ENCODE peak calls at places on chromosomes 16 and 17, in four cellular contexts. One of them, this sample, is unnamed.

GRCh38 chr17:7296189-7296861 is 1.9 kb upstream of the YBX2 start:
- DNase-seq in tibial artery: peak; percentile 94
- DNase-seq in GM13977: peak; percentile 89
- DNase-seq in endodermal cell: peak; percentile 98
- DNase-seq in this sample: no peak

GRCh38 chr16:396199-396598 is 800 bp upstream of the NME4 start:
- DNase-seq in tibial artery: no peak
- DNase-seq in GM13977: no peak
- DNase-seq in endodermal cell: no peak
- DNase-seq in this sample: no peak

GRCh38 chr17:1779571-1780074 is 17.8 kb downstream of the SERPINF1 start:
- DNase-seq in tibial artery: peak; percentile 90
- DNase-seq in GM13977: no peak
- DNase-seq in endodermal cell: no peak
- DNase-seq in this sample: no peak

GRCh38 chr16:75250089-75250808 is 1.2 kb downstream of the BCAR1 start:
- DNase-seq in tibial artery: peak; percentile 79
- DNase-seq in GM13977: no peak
- DNase-seq in endodermal cell: no peak
- DNase-seq in this sample: no peak

GRCh38 chr17:74213897-74214386 is 571 bp downstream of the TTYH2 start:
- DNase-seq in tibial artery: no peak
- DNase-seq in GM13977: no peak
- DNase-seq in endodermal cell: peak; percentile 74
- DNase-seq in this sample: no peak

GRCh38 chr16:73091199-73091598 is 43.3 kb upstream of the ZFHX3 start:
- DNase-seq in tibial artery: peak; percentile 72
- DNase-seq in GM13977: no peak
- DNase-seq in endodermal cell: peak; percentile 70
- DNase-seq in this sample: no peak

GRCh38 chr17:34781571-34782108 is 179.6 kb downstream of the CCT6B start:
- DNase-seq in tibial artery: no peak
- DNase-seq in GM13977: no peak
- DNase-seq in endodermal cell: no peak
- DNase-seq in this sample: no peak

GRCh38 chr17:737561-738113 is 5.2 kb downstream of the TLCD3A start:
- DNase-seq in tibial artery: no peak
- DNase-seq in GM13977: no peak
- DNase-seq in endodermal cell: no peak
- DNase-seq in this sample: no peak

GRCh38 chr17:82204831-82205719 is 7.6 kb downstream of the CCDC57 start:
- DNase-seq in tibial artery: no peak
- DNase-seq in GM13977: no peak
- DNase-seq in endodermal cell: no peak
- DNase-seq in this sample: no peak

DNA sequence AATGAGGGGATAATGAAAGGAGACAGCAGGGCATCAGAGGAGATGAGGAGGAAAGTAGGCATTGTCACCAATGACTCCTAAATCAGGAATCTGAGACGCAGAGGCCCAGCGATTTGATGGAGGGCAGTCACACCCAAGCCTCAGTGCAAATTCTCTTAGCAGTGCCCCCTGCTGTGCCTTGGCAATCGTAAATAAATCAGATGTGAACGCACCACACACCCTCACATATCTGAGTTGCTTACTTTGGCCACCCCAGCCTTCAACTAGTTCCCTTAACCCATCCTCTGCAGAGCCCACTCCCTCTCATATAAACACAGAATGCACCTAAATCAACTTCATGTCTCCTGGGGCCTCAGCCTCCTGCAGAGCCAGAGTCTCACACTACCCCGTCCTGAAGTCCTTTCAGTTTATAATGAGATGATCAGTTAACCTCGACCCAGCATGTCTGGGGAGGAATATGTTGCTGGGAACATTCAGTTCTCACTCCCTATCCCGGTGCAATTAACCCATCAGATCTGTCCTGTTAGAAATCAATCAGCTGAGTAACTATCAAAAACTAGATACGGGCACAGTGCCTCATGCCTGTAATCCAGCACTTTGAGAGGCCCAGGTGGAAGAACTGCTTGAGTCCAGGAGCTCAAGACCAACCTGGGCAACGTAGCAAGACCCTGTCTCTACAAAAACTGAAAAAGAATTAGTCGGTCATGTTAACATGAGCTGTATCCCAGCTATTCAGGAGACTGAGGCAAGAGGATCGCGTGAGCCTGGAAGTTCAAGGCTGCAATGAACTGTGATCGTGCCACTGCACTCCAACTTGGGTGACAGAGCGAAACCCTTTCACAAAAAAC is 78.4 kb downstream of the SLC39A11 start:
- DNase-seq in tibial artery: no peak
- DNase-seq in GM13977: no peak
- DNase-seq in endodermal cell: peak; percentile 79
- DNase-seq in this sample: no peak
- TF ChIP-seq CTCF in tibial artery: no peak
- TF ChIP-seq CTCF in GM13977: peak; percentile 11
- TF ChIP-seq CTCF in endodermal cell: no peak
- TF ChIP-seq CTCF in this sample: no peak

DNA sequence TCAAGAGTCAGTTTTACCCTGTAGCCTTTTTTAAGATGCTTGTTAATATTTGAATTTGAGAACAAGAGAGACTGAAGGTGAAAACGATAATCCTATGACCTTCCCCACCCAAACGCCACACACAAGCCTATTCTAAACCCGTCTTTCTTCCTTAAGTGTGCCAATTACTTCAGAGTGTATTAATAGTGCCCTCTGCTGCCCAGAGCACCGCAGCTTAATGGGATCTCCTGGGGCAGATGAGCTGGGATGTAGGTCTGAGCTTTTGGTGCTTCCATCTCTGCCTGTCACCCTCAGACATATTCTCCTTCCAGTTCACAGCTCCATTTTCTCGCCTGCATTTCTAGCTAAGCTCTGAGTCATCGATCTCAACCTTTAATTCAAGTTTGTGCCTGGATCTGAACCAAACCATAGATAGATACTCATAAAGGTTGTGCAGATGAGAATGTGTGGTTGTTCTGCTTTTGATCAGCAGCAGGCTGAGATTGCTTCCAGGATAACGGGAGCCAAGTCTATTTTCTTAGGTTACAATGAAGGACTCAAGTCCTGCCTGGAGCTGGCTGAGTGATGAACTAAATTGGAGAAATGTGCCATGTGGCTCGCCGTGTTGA is 46.4 kb upstream of the CDH13 start:
- DNase-seq in tibial artery: no peak
- DNase-seq in GM13977: no peak
- DNase-seq in endodermal cell: peak; percentile 72
- DNase-seq in this sample: no peak
- TF ChIP-seq CTCF in tibial artery: peak; percentile 50
- TF ChIP-seq CTCF in GM13977: peak; percentile 28
- TF ChIP-seq CTCF in endodermal cell: peak; percentile 70
- TF ChIP-seq CTCF in this sample: peak; percentile 26

GRCh38 chr17:47135235-47135634 is 53.9 kb downstream of the CDC27 start:
- DNase-seq in tibial artery: no peak
- DNase-seq in GM13977: no peak
- DNase-seq in endodermal cell: no peak
- DNase-seq in this sample: no peak
- TF ChIP-seq CTCF in tibial artery: no peak
- TF ChIP-seq CTCF in GM13977: no peak
- TF ChIP-seq CTCF in endodermal cell: no peak
- TF ChIP-seq CTCF in this sample: no peak

DNA sequence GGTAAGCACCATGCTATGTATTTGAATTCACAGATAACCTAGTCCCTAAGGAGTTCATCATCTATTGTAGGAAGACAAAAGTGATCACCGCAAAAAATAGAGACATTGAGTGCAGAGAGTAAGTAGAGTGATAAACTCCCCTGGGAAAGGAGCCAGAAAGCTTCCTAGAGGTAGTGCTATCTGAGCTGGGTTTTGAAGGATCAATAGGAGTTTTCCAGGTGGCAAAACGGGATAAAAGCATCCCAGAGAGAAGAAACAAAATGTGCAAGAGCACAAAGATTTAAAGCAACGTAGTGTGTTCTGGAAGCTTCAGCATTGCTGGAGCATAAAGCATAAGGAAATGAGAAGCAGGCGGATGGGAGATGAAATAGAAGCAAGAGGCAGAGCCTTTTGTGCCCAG is 120.7 kb upstream of the PLCG2 start:
- DNase-seq in tibial artery: no peak
- DNase-seq in GM13977: no peak
- DNase-seq in endodermal cell: no peak
- DNase-seq in this sample: no peak
- TF ChIP-seq CTCF in tibial artery: no peak
- TF ChIP-seq CTCF in GM13977: no peak
- TF ChIP-seq CTCF in endodermal cell: no peak
- TF ChIP-seq CTCF in this sample: no peak

GRCh38 chr17:2980211-2980903 is 83.0 kb downstream of the OR1D5 start:
- DNase-seq in tibial artery: peak; percentile 49
- DNase-seq in GM13977: no peak
- DNase-seq in endodermal cell: no peak
- DNase-seq in this sample: no peak
- TF ChIP-seq CTCF in tibial artery: no peak
- TF ChIP-seq CTCF in GM13977: no peak
- TF ChIP-seq CTCF in endodermal cell: no peak
- TF ChIP-seq CTCF in this sample: no peak

DNA sequence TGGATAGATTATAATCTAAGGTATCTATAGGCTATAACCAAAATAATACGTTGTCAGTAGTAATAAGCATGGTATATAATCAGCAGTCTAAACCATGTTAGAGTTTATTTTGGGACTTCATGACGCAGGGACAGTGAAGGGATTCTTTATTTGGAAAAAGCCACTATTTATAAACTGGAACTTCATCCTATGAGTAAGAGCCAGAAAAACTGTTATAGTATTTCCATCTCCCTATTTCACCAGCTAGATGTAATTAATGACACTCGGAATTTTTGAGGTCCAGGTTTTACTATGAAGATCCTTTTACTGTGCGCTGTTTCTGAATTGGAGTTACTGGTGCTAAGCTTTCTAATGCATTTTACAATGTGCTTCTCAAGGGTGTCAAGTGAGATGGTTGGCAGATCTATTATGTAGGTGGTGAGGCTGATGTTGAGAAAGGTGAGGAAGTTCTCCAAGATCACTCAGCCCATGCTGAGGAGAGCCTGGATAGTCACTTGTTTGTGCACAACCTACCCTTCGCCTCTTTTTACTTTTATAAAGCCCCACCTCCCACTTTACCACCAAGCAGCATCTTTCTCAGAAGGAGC is 149.3 kb downstream of the MSI2 start:
- DNase-seq in tibial artery: no peak
- DNase-seq in GM13977: no peak
- DNase-seq in endodermal cell: no peak
- DNase-seq in this sample: no peak
- TF ChIP-seq CTCF in tibial artery: no peak
- TF ChIP-seq CTCF in GM13977: no peak
- TF ChIP-seq CTCF in endodermal cell: no peak
- TF ChIP-seq CTCF in this sample: no peak

DNA sequence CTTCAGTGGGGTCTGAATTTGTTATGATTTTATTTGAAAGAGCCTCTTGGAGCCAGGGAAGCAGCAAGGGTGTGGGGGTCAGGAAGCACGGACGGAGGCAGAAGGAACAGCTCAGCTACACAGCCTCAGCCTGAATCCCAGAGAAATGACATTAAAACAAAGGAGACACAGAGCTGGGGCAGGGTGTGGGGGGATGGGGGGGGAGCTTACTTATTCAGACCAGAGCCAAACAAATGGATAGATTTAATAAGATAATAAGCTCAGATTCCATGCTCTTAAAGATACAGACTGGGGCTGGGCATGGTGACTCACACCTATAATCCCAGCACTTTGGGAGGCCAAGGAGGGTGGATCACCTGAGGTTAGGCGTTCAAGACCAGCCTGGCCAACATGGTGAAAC is 195.3 kb downstream of the ZNF423 start:
- DNase-seq in tibial artery: no peak
- DNase-seq in GM13977: no peak
- DNase-seq in endodermal cell: no peak
- DNase-seq in this sample: no peak
- TF ChIP-seq CTCF in tibial artery: no peak
- TF ChIP-seq CTCF in GM13977: no peak
- TF ChIP-seq CTCF in endodermal cell: no peak
- TF ChIP-seq CTCF in this sample: no peak

This sample was measured in GM12864.